ENCODE peak calls at places on chromosomes 5 and 9, in nine cellular contexts. A, D, E, P, M, S, Q, Z and F are unnamed samples.
A peak's percentile ranks its signal among the peaks of the same experiment; 100 is the strongest.

GRCh38 chr9:29211681-29212589 is 1638.7 kb upstream of the C9orf72 start:
- DNase-seq in D (peak; percentile 53), E (no peak), M (peak; percentile 32), A (no peak), Q (no peak), Z (no peak), S (peak; percentile 25), P (peak; percentile 7), F (peak; percentile 41)

GRCh38 chr5:175887463-175887862 is 16.1 kb downstream of the CPLX2 start:
- DNase-seq in E (no peak), S (no peak), M (no peak), D (no peak), Q (no peak), Z (no peak), A (no peak), P (peak; percentile 17), F (no peak)

GRCh38 chr5:38709678-38710306 is 136.0 kb upstream of the OSMR start:
- DNase-seq in D (no peak), Z (no peak), S (peak; percentile 36), Q (no peak), P (no peak), E (no peak), M (no peak), A (no peak), F (no peak)

GRCh38 chr5:401216-402034 is 41.6 kb upstream of the EXOC3 start:
- DNase-seq in Z (no peak), D (no peak), M (no peak), A (no peak), S (no peak), E (no peak), P (no peak), Q (no peak), F (peak; percentile 33)

GRCh38 chr5:149549461-149550266 is 1.6 kb downstream of the CSNK1A1 start:
- DNase-seq in D (no peak), A (peak; percentile 18), E (peak; percentile 47), M (no peak), Q (peak; percentile 44), S (peak; percentile 71), Z (peak; percentile 22), P (peak; percentile 61), F (no peak)

GRCh38 chr5:20229286-20230005 is 241.4 kb upstream of the CDH18 start:
- DNase-seq in A (no peak), S (no peak), E (no peak), Z (no peak), Q (no peak), M (no peak), D (no peak), P (no peak), F (no peak)

GRCh38 chr5:53109436-53110127 is at the start of gene MOCS2:
- DNase-seq in E (peak; percentile 76), A (peak; percentile 90), M (peak; percentile 90), D (peak; percentile 71), Q (peak; percentile 86), Z (peak; percentile 74), P (peak; percentile 88), S (peak; percentile 97), F (peak; percentile 95)

GRCh38 chr9:75810063-75810462 is 80.4 kb upstream of the PCSK5 start:
- DNase-seq in S (no peak), Z (no peak), Q (no peak), E (no peak), P (no peak), M (no peak), D (no peak), A (no peak), F (no peak)

GRCh38 chr9:93436655-93437407 is 14.7 kb upstream of the FAM120A start:
- DNase-seq in M (no peak), P (no peak), S (no peak), E (no peak), D (no peak), Z (no peak), Q (no peak), A (no peak), F (no peak)

GRCh38 chr5:122362361-122362760 is 50.3 kb downstream of the SNCAIP start:
- DNase-seq in E (peak; percentile 63), D (no peak), A (no peak), S (no peak), Z (no peak), M (no peak), Q (no peak), P (peak; percentile 9), F (no peak)

GRCh38 chr5:168481330-168481788 is 4.9 kb upstream of the RARS1 start:
- DNase-seq in A (no peak), M (no peak), Z (no peak), S (no peak), E (no peak), Q (no peak), D (no peak), P (no peak), F (no peak)

GRCh38 chr5:17005087-17005828 is 69.2 kb upstream of the MYO10 start:
- DNase-seq in Q (peak; percentile 18), A (no peak), P (no peak), Z (no peak), E (no peak), S (peak; percentile 33), M (no peak), D (no peak), F (no peak)

GRCh38 chr5:95975703-95976102 is 14.1 kb upstream of the ELL2 start:
- DNase-seq in S (no peak), D (no peak), A (no peak), E (no peak), Z (no peak), Q (no peak), P (no peak), M (no peak), F (no peak)